ENCODE peak calls at places on chromosomes 2 and 18, in seven cellular contexts. One of them, this sample, is unnamed.

GRCh38 chr2:60958800-60959199 is 58.7 kb upstream of the PEX13 start:
- DNase-seq in IMR-90: peak
- DNase-seq in foreskin fibroblast: peak
- DNase-seq in fibroblast of pulmonary artery: peak
- DNase-seq in psoas muscle: no peak
- DNase-seq in cardiac fibroblast: peak
- DNase-seq in AG04450: peak
- DNase-seq in this sample: peak

GRCh38 chr2:127407091-127407490 is 11.1 kb upstream of the PROC start:
- DNase-seq in cardiac fibroblast: no peak
- DNase-seq in AG04450: no peak
- DNase-seq in IMR-90: no peak
- DNase-seq in fibroblast of pulmonary artery: no peak
- DNase-seq in psoas muscle: no peak
- DNase-seq in foreskin fibroblast: no peak
- DNase-seq in this sample: no peak

GRCh38 chr18:24024425-24024824 is 9.9 kb downstream of the TTC39C start:
- DNase-seq in foreskin fibroblast: no peak
- DNase-seq in IMR-90: no peak
- DNase-seq in fibroblast of pulmonary artery: no peak
- DNase-seq in cardiac fibroblast: no peak
- DNase-seq in psoas muscle: no peak
- DNase-seq in AG04450: no peak
- DNase-seq in this sample: no peak

GRCh38 chr2:174836345-174836999 is 72.2 kb upstream of the CHRNA1 start:
- DNase-seq in foreskin fibroblast: peak
- DNase-seq in AG04450: peak
- DNase-seq in cardiac fibroblast: peak
- DNase-seq in psoas muscle: no peak
- DNase-seq in IMR-90: peak
- DNase-seq in fibroblast of pulmonary artery: peak
- DNase-seq in this sample: peak

GRCh38 chr2:113124181-113124961 is 3.0 kb upstream of the IL1RN start:
- DNase-seq in foreskin fibroblast: peak
- DNase-seq in AG04450: no peak
- DNase-seq in IMR-90: peak
- DNase-seq in psoas muscle: no peak
- DNase-seq in cardiac fibroblast: peak
- DNase-seq in fibroblast of pulmonary artery: peak
- DNase-seq in this sample: peak

GRCh38 chr18:44035554-44035953 is 645.1 kb upstream of the SETBP1 start:
- DNase-seq in IMR-90: no peak
- DNase-seq in fibroblast of pulmonary artery: peak
- DNase-seq in AG04450: no peak
- DNase-seq in foreskin fibroblast: peak
- DNase-seq in cardiac fibroblast: peak
- DNase-seq in psoas muscle: no peak
- DNase-seq in this sample: no peak

GRCh38 chr18:9934274-9934673 is 20.5 kb downstream of the VAPA start:
- DNase-seq in AG04450: no peak
- DNase-seq in cardiac fibroblast: no peak
- DNase-seq in psoas muscle: no peak
- DNase-seq in fibroblast of pulmonary artery: no peak
- DNase-seq in IMR-90: no peak
- DNase-seq in foreskin fibroblast: no peak
- DNase-seq in this sample: no peak

GRCh38 chr2:192070099-192070498 is 124.6 kb downstream of the TMEFF2 start:
- DNase-seq in psoas muscle: no peak
- DNase-seq in fibroblast of pulmonary artery: peak
- DNase-seq in AG04450: no peak
- DNase-seq in IMR-90: peak
- DNase-seq in cardiac fibroblast: peak
- DNase-seq in foreskin fibroblast: peak
- DNase-seq in this sample: peak

GRCh38 chr2:145563752-145564615 is 1044.1 kb upstream of the ZEB2 start:
- DNase-seq in foreskin fibroblast: no peak
- DNase-seq in cardiac fibroblast: peak
- DNase-seq in fibroblast of pulmonary artery: no peak
- DNase-seq in psoas muscle: no peak
- DNase-seq in AG04450: peak
- DNase-seq in IMR-90: peak
- DNase-seq in this sample: peak

GRCh38 chr2:179991344-179991743 is 15.8 kb downstream of the CWC22 start:
- DNase-seq in psoas muscle: no peak
- DNase-seq in IMR-90: no peak
- DNase-seq in AG04450: no peak
- DNase-seq in foreskin fibroblast: no peak
- DNase-seq in cardiac fibroblast: no peak
- DNase-seq in fibroblast of pulmonary artery: peak
- DNase-seq in this sample: peak

GRCh38 chr2:223969856-223970255 is 12.6 kb downstream of the MRPL44 start:
- DNase-seq in fibroblast of pulmonary artery: no peak
- DNase-seq in foreskin fibroblast: peak
- DNase-seq in cardiac fibroblast: peak
- DNase-seq in AG04450: no peak
- DNase-seq in psoas muscle: no peak
- DNase-seq in IMR-90: peak
- DNase-seq in this sample: peak

GRCh38 chr2:2083113-2083757 is 247.8 kb downstream of the MYT1L start:
- DNase-seq in foreskin fibroblast: no peak
- DNase-seq in AG04450: no peak
- DNase-seq in cardiac fibroblast: no peak
- DNase-seq in IMR-90: no peak
- DNase-seq in fibroblast of pulmonary artery: no peak
- DNase-seq in psoas muscle: no peak
- DNase-seq in this sample: no peak

GRCh38 chr2:104897515-104898184 is 43.7 kb downstream of the POU3F3 start:
- DNase-seq in psoas muscle: no peak
- DNase-seq in cardiac fibroblast: peak
- DNase-seq in fibroblast of pulmonary artery: no peak
- DNase-seq in AG04450: no peak
- DNase-seq in IMR-90: peak
- DNase-seq in foreskin fibroblast: peak
- DNase-seq in this sample: peak

GRCh38 chr18:46336278-46337205 is 232.4 kb downstream of the HAUS1 start:
- DNase-seq in foreskin fibroblast: no peak
- DNase-seq in IMR-90: no peak
- DNase-seq in cardiac fibroblast: no peak
- DNase-seq in psoas muscle: peak
- DNase-seq in fibroblast of pulmonary artery: no peak
- DNase-seq in AG04450: no peak
- DNase-seq in this sample: no peak

GRCh38 chr2:74002515-74003391 is 18.0 kb downstream of the TET3 start:
- DNase-seq in foreskin fibroblast: peak
- DNase-seq in AG04450: peak
- DNase-seq in fibroblast of pulmonary artery: peak
- DNase-seq in psoas muscle: peak
- DNase-seq in cardiac fibroblast: peak
- DNase-seq in IMR-90: peak
- DNase-seq in this sample: peak

GRCh38 chr2:241003047-241003360 is 4.6 kb downstream of the SNED1 start:
- DNase-seq in foreskin fibroblast: no peak
- DNase-seq in fibroblast of pulmonary artery: no peak
- DNase-seq in IMR-90: no peak
- DNase-seq in psoas muscle: no peak
- DNase-seq in cardiac fibroblast: no peak
- DNase-seq in AG04450: no peak
- DNase-seq in this sample: no peak

GRCh38 chr2:55585451-55586079 is 31.9 kb downstream of the PPP4R3B start:
- DNase-seq in psoas muscle: no peak
- DNase-seq in IMR-90: peak
- DNase-seq in fibroblast of pulmonary artery: peak
- DNase-seq in foreskin fibroblast: peak
- DNase-seq in AG04450: peak
- DNase-seq in cardiac fibroblast: peak
- DNase-seq in this sample: peak

GRCh38 chr2:163697429-163697828 is 38.4 kb downstream of the FIGN start:
- DNase-seq in fibroblast of pulmonary artery: no peak
- DNase-seq in foreskin fibroblast: no peak
- DNase-seq in IMR-90: no peak
- DNase-seq in cardiac fibroblast: no peak
- DNase-seq in AG04450: no peak
- DNase-seq in psoas muscle: no peak
- DNase-seq in this sample: no peak

DNA sequence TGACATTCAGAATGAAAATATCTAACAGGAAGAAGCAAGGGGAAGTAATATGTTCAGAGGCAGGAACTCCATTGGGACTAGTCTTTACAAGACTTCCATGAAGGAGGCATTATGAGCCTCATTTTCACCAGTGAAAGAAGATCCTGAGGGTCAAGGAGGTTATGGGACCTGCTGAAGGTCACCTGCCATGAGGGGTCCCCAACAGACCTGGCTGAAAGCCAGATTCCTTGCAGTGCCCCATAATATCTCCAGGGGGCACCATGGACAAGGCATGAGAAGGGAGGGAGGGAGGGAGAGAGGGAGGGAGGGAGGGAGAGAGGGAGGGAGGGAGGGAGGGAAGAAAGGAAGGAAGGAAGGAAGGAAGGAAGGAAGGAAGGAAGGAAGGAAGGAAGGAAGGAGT is 27.9 kb downstream of the XDH start:
- DNase-seq in AG04450: no peak
- DNase-seq in cardiac fibroblast: peak
- DNase-seq in foreskin fibroblast: no peak
- DNase-seq in psoas muscle: no peak
- DNase-seq in IMR-90: no peak
- DNase-seq in fibroblast of pulmonary artery: no peak
- DNase-seq in this sample: no peak
- TF ChIP-seq CTCF in AG04450: peak
- TF ChIP-seq CTCF in cardiac fibroblast: peak
- TF ChIP-seq CTCF in foreskin fibroblast: no peak
- TF ChIP-seq CTCF in psoas muscle: no peak
- TF ChIP-seq CTCF in IMR-90: no peak
- TF ChIP-seq CTCF in fibroblast of pulmonary artery: no peak
- TF ChIP-seq CTCF in this sample: peak

GRCh38 chr2:222673883-222674282 is 2.4 kb downstream of the MOGAT1 start:
- DNase-seq in IMR-90: no peak
- DNase-seq in foreskin fibroblast: no peak
- DNase-seq in cardiac fibroblast: no peak
- DNase-seq in psoas muscle: no peak
- DNase-seq in AG04450: no peak
- DNase-seq in fibroblast of pulmonary artery: no peak
- DNase-seq in this sample: no peak

GRCh38 chr2:222683805-222684204 is 12.3 kb downstream of the MOGAT1 start:
- DNase-seq in psoas muscle: no peak
- DNase-seq in IMR-90: no peak
- DNase-seq in AG04450: no peak
- DNase-seq in cardiac fibroblast: no peak
- DNase-seq in foreskin fibroblast: no peak
- DNase-seq in fibroblast of pulmonary artery: no peak
- DNase-seq in this sample: no peak

GRCh38 chr2:222672068-222672401 is 577 bp downstream of the MOGAT1 start:
- DNase-seq in fibroblast of pulmonary artery: no peak
- DNase-seq in foreskin fibroblast: no peak
- DNase-seq in AG04450: no peak
- DNase-seq in psoas muscle: no peak
- DNase-seq in IMR-90: no peak
- DNase-seq in cardiac fibroblast: no peak
- DNase-seq in this sample: no peak

GRCh38 chr2:222673273-222673672 is 1.8 kb downstream of the MOGAT1 start:
- DNase-seq in psoas muscle: no peak
- DNase-seq in AG04450: no peak
- DNase-seq in cardiac fibroblast: no peak
- DNase-seq in fibroblast of pulmonary artery: no peak
- DNase-seq in IMR-90: no peak
- DNase-seq in foreskin fibroblast: no peak
- DNase-seq in this sample: no peak

GRCh38 chr2:222677981-222678380 is 6.5 kb downstream of the MOGAT1 start:
- DNase-seq in foreskin fibroblast: no peak
- DNase-seq in psoas muscle: no peak
- DNase-seq in IMR-90: no peak
- DNase-seq in fibroblast of pulmonary artery: no peak
- DNase-seq in AG04450: no peak
- DNase-seq in cardiac fibroblast: no peak
- DNase-seq in this sample: no peak
- TF ChIP-seq CTCF in foreskin fibroblast: no peak
- TF ChIP-seq CTCF in psoas muscle: no peak
- TF ChIP-seq CTCF in IMR-90: no peak
- TF ChIP-seq CTCF in fibroblast of pulmonary artery: no peak
- TF ChIP-seq CTCF in AG04450: peak
- TF ChIP-seq CTCF in cardiac fibroblast: peak
- TF ChIP-seq CTCF in this sample: peak

GRCh38 chr2:53040536-53041229 is 726.9 kb upstream of the CHAC2 start:
- DNase-seq in psoas muscle: no peak
- DNase-seq in AG04450: no peak
- DNase-seq in IMR-90: peak
- DNase-seq in cardiac fibroblast: no peak
- DNase-seq in foreskin fibroblast: no peak
- DNase-seq in fibroblast of pulmonary artery: no peak
- DNase-seq in this sample: no peak
- TF ChIP-seq CTCF in psoas muscle: no peak
- TF ChIP-seq CTCF in AG04450: peak
- TF ChIP-seq CTCF in IMR-90: peak
- TF ChIP-seq CTCF in cardiac fibroblast: peak
- TF ChIP-seq CTCF in foreskin fibroblast: no peak
- TF ChIP-seq CTCF in fibroblast of pulmonary artery: no peak
- TF ChIP-seq CTCF in this sample: peak

DNA sequence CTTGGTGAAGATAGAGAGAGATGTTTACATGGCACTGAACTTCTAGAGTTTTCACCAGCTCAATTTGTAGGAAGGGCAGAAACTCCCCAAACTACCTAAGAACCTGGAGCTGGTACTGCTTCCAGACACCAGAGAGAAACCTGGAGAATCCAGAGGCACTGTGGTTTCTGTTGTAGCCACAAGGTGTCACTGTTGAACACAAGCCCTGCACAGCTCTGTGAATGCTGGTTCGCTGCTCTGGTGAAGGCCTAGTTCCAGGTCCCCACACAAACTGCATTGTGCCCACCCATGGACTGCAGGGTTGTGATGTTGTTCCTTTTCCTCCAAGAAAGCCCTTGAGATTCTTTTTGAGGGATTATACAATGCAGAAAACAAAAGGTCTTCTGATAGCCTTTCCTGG is 150.5 kb upstream of the HS6ST1 start:
- DNase-seq in psoas muscle: no peak
- DNase-seq in cardiac fibroblast: peak
- DNase-seq in IMR-90: no peak
- DNase-seq in foreskin fibroblast: no peak
- DNase-seq in AG04450: no peak
- DNase-seq in fibroblast of pulmonary artery: no peak
- DNase-seq in this sample: peak
- TF ChIP-seq CTCF in psoas muscle: peak
- TF ChIP-seq CTCF in cardiac fibroblast: peak
- TF ChIP-seq CTCF in IMR-90: peak
- TF ChIP-seq CTCF in foreskin fibroblast: peak
- TF ChIP-seq CTCF in AG04450: peak
- TF ChIP-seq CTCF in fibroblast of pulmonary artery: peak
- TF ChIP-seq CTCF in this sample: peak